ENCODE peak calls at places on chromosomes 7 and 10, in nine cellular contexts. C is transverse colon, U is heart left ventricle, V is ovary, X is tibial nerve, A is IMR-90, F is spleen, G is thyroid gland, K is A549. M is an unnamed sample.

GRCh38 chr7:44116087-44116788 is 7.1 kb downstream of the POLD2 start:
- DNase-seq in G (no peak), A (no peak), U (no peak), F (no peak), X (no peak), K (no peak), C (no peak), V (no peak), M (no peak)

GRCh38 chr10:70139997-70140250 is 6.6 kb downstream of the TYSND1 start:
- DNase-seq in F (peak), X (no peak), V (no peak), K (no peak), U (no peak), A (no peak), G (no peak), C (no peak), M (no peak)

GRCh38 chr7:84294907-84295455 is 100.4 kb upstream of the SEMA3A start:
- DNase-seq in V (no peak), F (no peak), K (no peak), A (no peak), U (no peak), X (no peak), C (no peak), G (no peak), M (no peak)

GRCh38 chr10:131946880-131947279 is 34.8 kb downstream of the BNIP3 start:
- DNase-seq in V (no peak), G (no peak), X (no peak), F (peak), K (no peak), U (no peak), C (no peak), A (no peak), M (peak)

GRCh38 chr10:89283174-89283987 is 18.5 kb upstream of the IFIT2 start:
- DNase-seq in X (no peak), C (no peak), G (no peak), A (peak), F (no peak), U (no peak), K (no peak), V (no peak), M (no peak)

GRCh38 chr10:131839351-131839750 is 61.5 kb upstream of the PPP2R2D start:
- DNase-seq in K (no peak), F (peak), X (no peak), V (no peak), A (no peak), C (no peak), U (no peak), G (no peak), M (no peak)

GRCh38 chr7:76300210-76300731 is 2.2 kb upstream of the HSPB1 start:
- DNase-seq in U (no peak), K (no peak), V (no peak), C (peak), X (peak), A (peak), G (peak), F (no peak), M (peak)

GRCh38 chr10:79018591-79019011 is 50.2 kb upstream of the ZMIZ1 start:
- DNase-seq in G (no peak), F (peak), A (peak), U (no peak), X (no peak), C (no peak), K (no peak), V (no peak), M (peak)

GRCh38 chr7:68411742-68412141 is 1186.5 kb upstream of the AUTS2 start:
- DNase-seq in C (no peak), K (no peak), A (no peak), X (no peak), V (no peak), U (no peak), F (no peak), G (no peak), M (no peak)

GRCh38 chr10:125840955-125841354 is 17.6 kb downstream of the BCCIP start:
- DNase-seq in C (no peak), X (no peak), F (no peak), V (no peak), G (no peak), K (no peak), A (peak), U (no peak), M (no peak)

GRCh38 chr10:29555746-29556481 is 78.9 kb downstream of the SVIL start:
- DNase-seq in F (no peak), X (no peak), A (peak), K (no peak), C (no peak), G (no peak), V (no peak), U (no peak), M (peak)

GRCh38 chr10:15210521-15210920 is 42.0 kb upstream of the NMT2 start:
- DNase-seq in C (no peak), X (no peak), K (no peak), A (no peak), G (no peak), F (no peak), U (no peak), V (no peak), M (no peak)

GRCh38 chr7:27784399-27785053 is 44.6 kb downstream of the TAX1BP1 start:
- DNase-seq in X (peak), K (peak), F (no peak), U (no peak), C (no peak), A (peak), V (no peak), G (no peak), M (no peak)

GRCh38 chr7:40220421-40220911 is 85.7 kb downstream of the SUGCT start:
- DNase-seq in V (no peak), G (no peak), F (no peak), A (peak), C (no peak), U (no peak), K (no peak), X (no peak), M (no peak)

GRCh38 chr7:82501256-82501815 is 57.8 kb upstream of the CACNA2D1 start:
- DNase-seq in C (no peak), V (no peak), G (no peak), F (no peak), U (no peak), K (no peak), X (no peak), A (no peak), M (no peak)

GRCh38 chr10:78717200-78717599 is 351.6 kb upstream of the ZMIZ1 start:
- DNase-seq in G (no peak), V (no peak), X (no peak), A (peak), F (no peak), U (peak), C (peak), K (no peak), M (peak)

GRCh38 chr7:19665399-19666008 is 43.3 kb downstream of the POLR1F start:
- DNase-seq in V (no peak), U (no peak), F (no peak), X (no peak), G (no peak), C (no peak), K (peak), A (peak), M (no peak)

GRCh38 chr7:79495544-79496272 is 42.2 kb upstream of the MAGI2 start:
- DNase-seq in U (no peak), K (no peak), G (no peak), V (no peak), A (peak), X (no peak), C (no peak), F (no peak), M (no peak)

GRCh38 chr10:10870523-10871241 is 147.0 kb upstream of the CELF2 start:
- DNase-seq in C (no peak), U (no peak), G (peak), V (no peak), K (no peak), F (no peak), X (no peak), A (no peak), M (no peak)

GRCh38 chr10:58638406-58638805 is 125.7 kb downstream of the BICC1 start:
- DNase-seq in V (no peak), C (no peak), G (no peak), F (no peak), U (no peak), K (peak), A (no peak), X (no peak), M (no peak)

GRCh38 chr7:40804477-40805215 is 669.8 kb downstream of the SUGCT start:
- DNase-seq in K (no peak), C (no peak), X (no peak), F (no peak), G (no peak), V (no peak), U (no peak), A (no peak), M (no peak)

GRCh38 chr10:108439397-108439796 is 1274.9 kb upstream of the SORCS1 start:
- DNase-seq in F (no peak), V (no peak), K (no peak), G (no peak), U (no peak), C (no peak), A (no peak), X (no peak), M (no peak)

GRCh38 chr7:12199363-12199762 is 11.7 kb upstream of the TMEM106B start:
- DNase-seq in K (peak), X (no peak), A (peak), G (no peak), F (no peak), V (no peak), C (no peak), U (no peak), M (no peak)

GRCh38 chr7:120014920-120015465 is 258.0 kb upstream of the KCND2 start:
- DNase-seq in V (no peak), X (no peak), F (no peak), C (no peak), K (no peak), G (no peak), A (no peak), U (no peak), M (no peak)

DNA sequence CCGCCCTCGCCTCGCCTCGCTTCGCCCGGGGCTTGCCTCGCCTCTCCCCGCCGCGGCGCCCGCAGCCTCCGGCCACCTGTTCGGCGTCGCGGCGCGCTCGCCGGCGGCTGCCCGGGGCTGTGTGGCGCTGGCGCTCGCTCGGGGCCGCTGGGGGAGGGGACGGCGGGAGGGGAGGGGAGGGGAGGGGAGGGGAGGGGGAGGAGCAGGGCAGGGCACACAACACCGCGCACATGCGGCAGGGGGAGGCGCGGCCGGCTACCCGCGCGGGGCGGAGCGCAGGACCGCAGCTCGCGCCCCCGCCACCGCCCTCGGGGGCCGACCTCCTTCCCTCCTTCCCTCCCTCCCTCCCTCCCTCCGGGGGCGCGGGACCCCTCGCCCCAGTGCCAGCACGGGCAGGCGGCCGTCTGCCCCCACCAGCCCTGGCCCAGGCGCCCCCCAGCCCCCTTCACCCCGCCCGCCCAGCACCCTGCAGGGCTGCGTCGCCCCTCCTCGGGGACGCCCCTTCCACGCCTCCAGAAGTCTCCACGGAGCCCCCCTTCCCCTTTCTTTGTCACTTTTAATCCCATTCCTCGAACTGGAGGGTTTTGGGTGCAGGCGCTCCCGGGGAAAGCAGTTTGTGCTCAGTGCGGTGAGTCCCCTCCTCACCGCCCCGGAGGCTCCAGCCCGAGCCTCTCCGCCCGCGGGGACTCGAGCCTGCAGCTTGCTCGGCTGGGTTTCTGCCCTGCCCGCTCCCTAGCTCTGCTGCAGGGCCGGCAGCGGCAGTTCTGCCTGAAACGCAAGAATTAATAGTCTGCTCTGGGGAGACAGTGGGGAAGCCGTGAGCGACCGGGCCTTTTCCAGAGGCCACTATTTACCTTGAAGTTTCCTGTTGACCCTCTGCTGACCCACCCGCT is at the start of gene PARD3:
- DNase-seq in A (peak), V (peak), U (peak), K (peak), X (peak), F (peak), C (peak), G (peak), M (peak)
- TF ChIP-seq POLR2A in A (no peak), V (no peak), U (no peak), K (no peak), X (no peak), F (no peak), C (no peak), G (peak), M (no peak)

GRCh38 chr10:16436758-16437539 is at the start of gene PTER:
- DNase-seq in K (peak), F (peak), G (peak), A (peak), V (peak), X (peak), C (peak), U (peak), M (peak)
- H3K4me3 ChIP-seq in K (peak), F (peak), G (peak), A (peak), V (peak), X (peak), C (peak), U (peak), M (peak)

DNA sequence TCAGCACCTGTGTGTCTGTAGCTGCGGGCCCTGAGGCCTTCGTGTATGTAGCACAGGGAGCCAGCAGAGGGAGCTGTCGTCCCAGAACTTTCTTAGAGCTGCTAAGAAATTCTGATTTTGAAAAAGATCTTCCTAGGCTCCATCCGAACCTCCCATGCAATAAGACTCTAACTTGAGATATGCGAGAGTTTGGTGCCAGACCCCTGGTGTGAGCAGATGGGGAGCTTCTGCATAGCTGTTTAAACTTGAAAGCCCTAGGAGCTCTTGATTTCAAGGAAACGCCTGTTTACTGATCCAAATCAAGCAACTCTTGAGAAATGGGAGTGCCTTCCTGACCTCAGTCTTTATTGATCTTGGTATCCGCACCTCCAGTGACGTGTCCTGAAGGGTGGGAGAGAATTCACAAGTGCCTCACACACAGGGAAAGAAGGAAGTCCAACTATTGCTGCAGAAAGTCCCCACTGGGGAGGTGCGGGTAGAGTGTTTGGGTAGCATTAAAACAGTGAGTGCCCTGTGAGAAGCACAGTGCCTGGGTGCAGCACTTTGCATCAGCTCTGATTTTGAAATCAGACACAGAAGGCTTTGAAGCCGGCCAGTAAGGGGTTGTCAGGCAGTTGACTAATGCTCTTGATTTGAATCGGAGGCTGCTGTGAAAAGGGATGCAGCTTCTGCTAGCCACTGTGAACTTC is 66.4 kb upstream of the STRIP2 start:
- DNase-seq in G (peak), F (peak), U (peak), X (peak), K (peak), A (peak), V (peak), C (peak), M (peak)
- TF ChIP-seq POLR2A in G (peak), F (no peak), U (no peak), X (no peak), K (no peak), A (no peak), V (no peak), C (peak), M (no peak)

GRCh38 chr7:105132335-105132734 is 118.3 kb downstream of the KMT2E start:
- DNase-seq in A (no peak), K (no peak), X (no peak), V (no peak), C (no peak), U (no peak), F (no peak), G (no peak), M (no peak)

GRCh38 chr7:105130048-105130447 is 116.0 kb downstream of the KMT2E start:
- DNase-seq in V (no peak), A (no peak), G (no peak), C (no peak), F (no peak), U (no peak), X (no peak), K (no peak), M (no peak)

GRCh38 chr7:105131890-105132289 is 117.9 kb downstream of the KMT2E start:
- DNase-seq in X (no peak), F (no peak), A (no peak), C (no peak), V (no peak), U (no peak), G (no peak), K (no peak), M (no peak)

GRCh38 chr7:105130580-105130979 is 116.6 kb downstream of the KMT2E start:
- DNase-seq in K (no peak), V (no peak), F (no peak), G (no peak), A (no peak), C (no peak), X (no peak), U (no peak), M (no peak)

GRCh38 chr7:105131033-105131656 is 117.1 kb downstream of the KMT2E start:
- DNase-seq in A (peak), G (no peak), X (no peak), U (no peak), K (no peak), V (no peak), F (no peak), C (no peak), M (no peak)
- H3K4me3 ChIP-seq in A (no peak), G (no peak), X (no peak), U (no peak), K (no peak), V (no peak), F (no peak), C (no peak), M (no peak)

DNA sequence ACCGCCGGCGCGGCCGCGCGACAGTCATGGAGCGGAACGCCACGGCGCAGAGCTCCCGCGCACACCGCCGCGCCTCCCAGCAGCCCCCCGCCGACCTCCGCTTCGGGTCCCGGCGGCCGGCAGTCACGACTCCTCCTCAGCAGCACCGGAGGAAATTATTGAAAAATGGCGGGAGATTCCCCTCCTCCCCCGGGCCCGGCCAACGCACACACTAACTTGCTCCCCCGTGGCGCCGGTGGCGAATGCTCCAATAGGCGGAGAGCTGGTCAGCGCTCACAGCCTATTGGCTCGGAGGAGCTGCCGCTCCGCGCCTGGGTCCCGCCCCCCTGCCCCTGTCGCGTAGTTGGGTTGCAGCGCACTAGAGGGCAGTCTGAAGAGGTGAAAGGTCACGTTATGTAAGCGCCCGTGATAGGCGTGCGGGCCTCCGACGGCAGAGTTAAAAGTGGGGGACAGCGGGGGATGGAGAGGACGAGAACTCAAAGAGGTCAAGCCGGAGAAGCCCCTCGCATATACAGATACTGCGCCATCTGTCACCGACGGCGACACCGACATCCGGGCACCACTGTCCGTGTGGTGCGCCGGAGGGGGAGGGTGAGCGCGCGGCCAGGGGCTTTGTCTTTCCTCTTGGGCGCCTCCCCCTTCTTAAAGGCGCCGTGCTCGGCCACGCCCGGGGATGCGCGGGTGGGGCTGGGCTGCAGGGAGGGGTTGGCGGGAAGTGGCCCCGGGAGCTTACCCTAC is at the start of gene BAZ1B:
- DNase-seq in G (peak), K (peak), A (peak), F (peak), C (peak), U (peak), X (peak), V (peak), M (peak)
- TF ChIP-seq POLR2A in G (peak), K (peak), A (no peak), F (peak), C (peak), U (peak), X (peak), V (peak), M (peak)

GRCh38 chr7:52088008-52088787 is 771.6 kb upstream of the COBL start:
- DNase-seq in V (peak), X (no peak), C (no peak), G (peak), A (no peak), U (no peak), F (no peak), K (no peak), M (no peak)
- H3K4me3 ChIP-seq in V (no peak), X (no peak), C (no peak), G (peak), A (no peak), U (peak), F (no peak), K (no peak), M (no peak)